ENCODE peak calls at places on chromosomes 6 and 20, in five cellular contexts. I, E, Z, O and K are unnamed samples.

GRCh38 chr6:723540-723939 is 30.6 kb upstream of the EXOC2 start:
- DNase-seq in I (no peak), E (no peak), O (no peak), Z (no peak), K (no peak)

GRCh38 chr20:42441196-42441861 is 748.4 kb downstream of the PTPRT start:
- DNase-seq in E (no peak), O (no peak), Z (no peak), I (no peak), K (no peak)

GRCh38 chr20:62347151-62347404 is 20.0 kb downstream of the LAMA5 start:
- DNase-seq in Z (no peak), O (no peak), I (no peak), E (no peak), K (no peak)

GRCh38 chr6:129679758-129680157 is 30.2 kb downstream of the ARHGAP18 start:
- DNase-seq in E (no peak), Z (no peak), I (no peak), O (no peak), K (no peak)

GRCh38 chr6:50966532-50966931 is 147.9 kb downstream of the TFAP2B start:
- DNase-seq in O (no peak), Z (no peak), I (no peak), E (no peak), K (no peak)

GRCh38 chr20:407097-407952 is 774 bp upstream of the RBCK1 start:
- DNase-seq in E (peak), Z (peak), O (peak), I (peak), K (peak)

GRCh38 chr6:135540207-135540877 is 42.8 kb upstream of the AHI1 start:
- DNase-seq in I (no peak), E (no peak), Z (no peak), O (no peak), K (no peak)

GRCh38 chr6:117776441-117776840 is 101.2 kb downstream of the NUS1 start:
- DNase-seq in O (no peak), E (no peak), I (no peak), Z (no peak), K (no peak)

GRCh38 chr6:24855389-24856245 is 56.9 kb upstream of the ARMH2 start:
- DNase-seq in E (peak), I (peak), O (peak), Z (peak), K (peak)

GRCh38 chr20:592506-592905 is 17.6 kb downstream of the TCF15 start:
- DNase-seq in O (no peak), Z (no peak), E (no peak), I (no peak), K (no peak)

GRCh38 chr6:108660251-108660650 is 99.5 kb downstream of the FOXO3 start:
- DNase-seq in Z (no peak), E (no peak), O (no peak), I (no peak), K (no peak)

GRCh38 chr6:160767019-160767646 is 65.1 kb downstream of the PLG start:
- DNase-seq in O (no peak), Z (peak), I (peak), E (peak), K (peak)

GRCh38 chr6:134925800-134926199 is 24.1 kb downstream of the ALDH8A1 start:
- DNase-seq in I (no peak), Z (no peak), E (no peak), O (no peak), K (peak)

GRCh38 chr6:73565767-73566485 is 45.1 kb upstream of the EEF1A1 start:
- DNase-seq in O (no peak), I (no peak), Z (no peak), E (no peak), K (no peak)

GRCh38 chr6:112222111-112222726 is 32.1 kb downstream of the LAMA4 start:
- DNase-seq in I (no peak), E (no peak), Z (no peak), O (no peak), K (no peak)

GRCh38 chr6:149234051-149234962 is 83.2 kb upstream of the TAB2 start:
- DNase-seq in O (peak), Z (no peak), I (no peak), E (no peak), K (no peak)

GRCh38 chr6:150334790-150335783 is 33.7 kb upstream of the IYD start:
- DNase-seq in Z (peak), E (peak), O (peak), I (peak), K (peak)

GRCh38 chr6:169253745-169254238 is at the start of gene THBS2:
- DNase-seq in Z (no peak), O (no peak), E (peak), I (peak), K (peak)

GRCh38 chr6:85594197-85594930 is 706 bp upstream of the SNX14 start:
- DNase-seq in Z (no peak), O (no peak), I (peak), E (peak), K (no peak)

GRCh38 chr6:149905371-149905910 is 7.5 kb upstream of the RAET1E start:
- DNase-seq in E (no peak), O (no peak), Z (no peak), I (no peak), K (no peak)

GRCh38 chr6:15969236-15969778 is 159.6 kb upstream of the MYLIP start:
- DNase-seq in I (no peak), O (no peak), Z (no peak), E (no peak), K (no peak)

GRCh38 chr20:61513124-61514017 is 261.3 kb downstream of the CDH4 start:
- DNase-seq in E (no peak), I (no peak), O (no peak), Z (no peak), K (no peak)

GRCh38 chr6:151663559-151663958 is 143.9 kb upstream of the ESR1 start:
- DNase-seq in Z (no peak), I (no peak), O (no peak), E (no peak), K (no peak)

DNA sequence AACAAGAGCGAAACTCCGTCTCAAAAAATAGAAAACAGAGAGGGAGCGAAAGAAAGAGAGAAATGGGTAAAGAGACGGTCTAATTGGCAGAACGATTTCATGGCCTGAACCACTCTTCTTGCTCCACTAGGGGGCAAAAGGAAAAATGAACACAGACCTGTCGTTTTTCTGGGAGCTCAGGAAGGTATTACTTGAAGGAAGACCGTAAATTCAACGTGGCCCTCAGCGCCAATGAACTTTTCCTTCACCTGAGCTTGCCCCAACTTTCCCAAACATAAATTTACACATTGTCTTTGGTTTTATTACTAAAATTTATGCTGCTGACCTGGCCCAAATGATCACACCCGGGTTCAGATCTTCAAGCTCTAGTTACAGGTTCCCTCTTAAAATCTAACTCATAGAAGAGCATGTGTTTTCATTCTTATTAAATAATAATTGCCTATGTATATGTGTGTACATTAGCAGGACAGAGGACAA is 67.3 kb downstream of the ATP9A start:
- DNase-seq in E (no peak), I (peak), Z (no peak), O (peak), K (no peak)
- TF ChIP-seq CTCF in E (peak), I (peak), Z (peak), O (peak), K (no peak)

DNA sequence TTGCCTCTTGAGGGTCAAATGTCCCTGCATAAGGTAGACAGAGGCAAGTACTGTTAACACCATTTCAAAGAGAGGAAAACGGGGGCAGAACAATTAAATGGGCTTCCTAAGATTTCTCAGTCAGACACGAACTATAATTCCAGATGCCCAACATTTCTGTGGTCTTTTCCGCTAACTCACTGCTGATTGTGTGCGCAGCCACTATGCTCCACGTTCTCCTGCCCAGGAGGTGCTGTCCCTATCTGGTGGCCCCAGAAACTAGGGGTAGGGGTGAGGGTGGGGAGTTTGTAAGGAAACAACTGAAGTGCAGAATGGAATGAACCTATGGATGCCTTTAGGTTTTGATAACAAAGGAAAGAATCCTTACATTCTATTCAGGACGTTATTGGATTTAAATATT is 86.1 kb upstream of the BACH2 start:
- DNase-seq in I (no peak), E (no peak), O (no peak), Z (no peak), K (no peak)
- H3K4me3 ChIP-seq in I (no peak), E (no peak), O (no peak), Z (no peak), K (no peak)

GRCh38 chr20:35146922-35147574 is at the start of gene EDEM2:
- DNase-seq in I (peak), O (peak), E (peak), Z (peak), K (peak)
- TF ChIP-seq CTCF in I (no peak), O (no peak), E (peak), Z (no peak), K (peak)

GRCh38 chr20:53918010-53918311 is 152.4 kb downstream of the BCAS1 start:
- DNase-seq in I (no peak), O (no peak), E (no peak), Z (no peak), K (no peak)

GRCh38 chr20:53919886-53920285 is 150.5 kb downstream of the BCAS1 start:
- DNase-seq in O (no peak), Z (no peak), I (no peak), E (no peak), K (no peak)

GRCh38 chr20:53920647-53921245 is 149.6 kb downstream of the BCAS1 start:
- DNase-seq in Z (no peak), I (no peak), O (no peak), E (no peak), K (no peak)

GRCh38 chr20:53917145-53918009 is 153.0 kb downstream of the BCAS1 start:
- DNase-seq in O (no peak), I (peak), E (peak), Z (no peak), K (peak)

DNA sequence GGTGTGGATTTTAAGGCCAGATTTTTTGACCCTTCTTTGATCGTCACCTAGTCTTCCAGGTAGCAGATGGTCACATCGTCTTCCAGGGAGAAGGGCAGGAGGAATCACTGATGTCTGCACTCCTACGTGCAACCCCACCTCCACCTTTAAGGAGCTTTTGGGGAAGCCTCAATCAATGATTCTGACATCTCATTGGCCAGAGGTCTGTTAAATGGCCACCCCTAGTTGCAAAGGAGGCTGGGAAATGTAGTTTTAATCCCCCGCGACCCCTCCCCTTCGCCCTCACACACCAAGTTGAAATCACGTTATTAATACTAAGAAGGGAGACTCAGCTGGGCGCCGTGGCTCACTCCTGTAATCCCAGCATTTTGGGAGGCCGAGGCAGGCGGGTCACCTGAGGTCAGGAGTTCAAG is 151.4 kb downstream of the BCAS1 start:
- DNase-seq in Z (no peak), I (no peak), E (no peak), O (no peak), K (peak)
- H3K4me3 ChIP-seq in Z (no peak), I (no peak), E (no peak), O (no peak), K (no peak)

GRCh38 chr20:19858972-19859371 is 100.9 kb downstream of the RIN2 start:
- DNase-seq in E (peak), O (no peak), Z (no peak), I (no peak), K (no peak)
- TF ChIP-seq CTCF in E (no peak), O (no peak), Z (no peak), I (no peak), K (no peak)

DNA sequence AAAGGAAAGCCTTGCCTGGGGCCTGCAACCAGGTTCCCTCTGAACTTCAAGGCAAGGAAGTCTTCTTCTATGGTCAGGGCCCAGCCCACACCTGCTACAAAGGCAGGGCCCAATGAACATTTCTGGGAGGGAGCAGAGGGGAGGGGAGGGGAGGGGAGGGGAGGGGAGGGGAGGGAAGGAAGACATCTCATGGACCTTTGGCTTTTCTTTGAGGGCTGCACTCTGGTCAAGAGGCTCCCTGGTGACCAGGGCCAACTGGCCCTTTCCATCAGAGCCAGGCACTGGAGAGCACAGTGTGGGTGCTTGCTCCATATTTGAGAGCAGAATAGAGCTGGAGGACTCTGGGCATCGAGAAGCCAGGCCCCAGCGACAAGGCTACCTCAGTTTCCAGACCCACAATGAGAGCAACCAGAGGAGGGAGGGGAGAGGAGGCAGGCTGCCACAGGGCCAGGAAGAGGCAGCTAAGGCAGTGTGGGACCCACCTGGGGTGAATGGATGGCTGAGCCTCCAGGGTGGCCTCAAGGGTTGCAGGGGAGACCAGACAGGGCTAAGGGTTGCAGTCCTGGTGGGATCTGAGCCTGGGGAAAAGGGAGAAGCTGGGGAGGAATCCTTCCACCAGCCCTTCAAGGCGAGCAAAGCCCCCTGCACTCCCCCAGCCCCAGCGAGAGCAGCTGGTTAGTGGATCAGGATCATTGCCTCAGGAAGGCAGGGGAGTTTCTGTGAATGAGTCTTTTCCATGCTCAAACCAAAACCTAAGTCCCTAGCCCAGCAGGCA is 84.8 kb downstream of the MRPL14 start:
- DNase-seq in Z (no peak), I (no peak), O (no peak), E (no peak), K (no peak)
- H3K4me3 ChIP-seq in Z (no peak), I (no peak), O (no peak), E (no peak), K (no peak)

GRCh38 chr6:153602387-153602786 is 436.7 kb upstream of the OPRM1 start:
- DNase-seq in I (no peak), E (no peak), O (no peak), Z (no peak), K (no peak)

GRCh38 chr6:153595903-153596302 is 443.1 kb upstream of the OPRM1 start:
- DNase-seq in I (no peak), O (no peak), E (no peak), Z (no peak), K (no peak)

GRCh38 chr6:153599901-153600300 is 439.1 kb upstream of the OPRM1 start:
- DNase-seq in Z (no peak), O (no peak), I (no peak), E (no peak), K (no peak)
- TF ChIP-seq CTCF in Z (no peak), O (no peak), I (no peak), E (no peak), K (no peak)

GRCh38 chr20:16729565-16730460 is at the start of gene SNRPB2:
- DNase-seq in I (peak), E (peak), Z (peak), O (peak), K (peak)

GRCh38 chr20:16732506-16733152 is 2.8 kb downstream of the SNRPB2 start:
- DNase-seq in Z (no peak), I (no peak), O (no peak), E (no peak), K (no peak)

GRCh38 chr20:16729080-16729479 is 746 bp upstream of the SNRPB2 start:
- DNase-seq in Z (no peak), O (no peak), E (no peak), I (no peak), K (no peak)
- H3K4me3 ChIP-seq in Z (no peak), O (peak), E (peak), I (peak), K (no peak)

GRCh38 chr6:152748843-152749242 is 1.8 kb upstream of the VIP start:
- DNase-seq in E (no peak), I (no peak), Z (no peak), O (no peak), K (no peak)
- TF ChIP-seq CTCF in E (no peak), I (peak), Z (no peak), O (peak), K (no peak)